ENCODE peak calls at places on chromosome 16, in eight cellular contexts. F, I, N, Z, A, O, G and D are unnamed samples.

GRCh38 chr16:89364603-89365002 is 125.8 kb downstream of the ANKRD11 start:
- DNase-seq in I (no peak), F (no peak), O (no peak), A (no peak), N (no peak), Z (no peak), G (peak), D (no peak)

GRCh38 chr16:3485097-3485470 is 10.2 kb downstream of the C16orf90 start:
- DNase-seq in A (no peak), Z (no peak), F (no peak), N (no peak), I (no peak), O (no peak), G (no peak), D (no peak)

GRCh38 chr16:65833171-65833871 is 533.2 kb upstream of the CDH5 start:
- DNase-seq in Z (peak), N (no peak), O (no peak), F (no peak), I (no peak), G (peak), A (no peak), D (no peak)

GRCh38 chr16:27920391-27920891 is 143.1 kb downstream of the GSG1L start:
- DNase-seq in A (no peak), O (no peak), Z (no peak), N (no peak), G (no peak), F (no peak), I (no peak), D (no peak)

GRCh38 chr16:88957887-88958577 is 19.0 kb downstream of the CBFA2T3 start:
- DNase-seq in A (no peak), Z (no peak), I (no peak), N (no peak), O (no peak), F (no peak), G (no peak), D (no peak)

GRCh38 chr16:63312343-63312742 is 1276.1 kb upstream of the CDH8 start:
- DNase-seq in Z (no peak), G (no peak), N (no peak), O (no peak), I (no peak), F (no peak), A (no peak), D (no peak)

GRCh38 chr16:566475-567361 is at the start of gene NHLRC4:
- DNase-seq in F (peak), Z (peak), N (peak), O (peak), A (peak), I (peak), G (peak), D (no peak)

GRCh38 chr16:66895999-66896398 is 15.7 kb downstream of the PDP2 start:
- DNase-seq in A (no peak), N (no peak), G (no peak), F (no peak), Z (no peak), I (no peak), O (no peak), D (no peak)

GRCh38 chr16:28098959-28099945 is 35.7 kb upstream of the GSG1L start:
- DNase-seq in O (no peak), N (no peak), A (no peak), I (no peak), G (no peak), Z (no peak), F (no peak), D (no peak)

GRCh38 chr16:90047714-90048346 is 28.6 kb upstream of the DBNDD1 start:
- DNase-seq in A (no peak), N (no peak), I (peak), O (no peak), F (no peak), G (no peak), Z (peak), D (no peak)

GRCh38 chr16:48383877-48384304 is 1.3 kb downstream of the SIAH1 start:
- DNase-seq in G (no peak), F (peak), O (no peak), N (no peak), Z (no peak), A (no peak), I (no peak), D (no peak)

GRCh38 chr16:26856791-26857190 is 209.9 kb upstream of the C16orf82 start:
- DNase-seq in Z (no peak), A (no peak), I (no peak), N (no peak), F (no peak), O (no peak), G (no peak), D (no peak)

GRCh38 chr16:49019826-49020401 is 261.7 kb downstream of the CBLN1 start:
- DNase-seq in O (no peak), F (no peak), G (no peak), N (no peak), Z (no peak), I (no peak), A (no peak), D (no peak)

GRCh38 chr16:79754081-79754872 is 153.7 kb upstream of the MAF start:
- DNase-seq in G (no peak), I (no peak), N (no peak), Z (no peak), A (no peak), O (no peak), F (no peak), D (no peak)

GRCh38 chr16:55498101-55498500 is 10.8 kb upstream of the LPCAT2 start:
- DNase-seq in I (no peak), F (no peak), O (no peak), A (no peak), N (peak), Z (no peak), G (no peak), D (no peak)

GRCh38 chr16:29806641-29807425 is 504 bp downstream of the MAZ start:
- DNase-seq in N (no peak), A (peak), Z (peak), I (peak), F (peak), G (no peak), O (peak), D (no peak)

DNA sequence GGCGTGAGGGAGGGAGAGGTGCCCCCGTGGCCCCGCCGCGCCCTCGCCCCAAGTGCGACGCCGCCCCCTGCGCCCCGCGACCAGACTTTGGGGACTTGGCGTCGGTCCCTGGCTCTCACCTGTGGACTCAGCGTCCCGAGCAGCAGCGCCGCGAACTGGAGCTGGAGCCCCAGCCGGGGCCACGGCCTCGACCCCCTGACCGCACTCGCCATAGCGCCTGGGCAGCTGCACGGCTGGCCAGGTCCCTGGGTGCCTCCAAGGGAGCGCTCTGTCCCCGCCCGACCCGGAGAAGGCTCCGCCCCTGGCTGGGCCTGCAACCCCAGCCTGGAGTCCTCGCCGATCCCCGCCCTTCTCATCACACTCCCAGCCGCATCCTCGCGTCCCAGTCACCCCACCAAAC is at the start of gene ERN2:
- DNase-seq in Z (no peak), A (no peak), O (no peak), G (no peak), F (peak), I (no peak), N (no peak), D (no peak)
- H3K27ac ChIP-seq in Z (no peak), A (no peak), O (no peak), G (no peak), F (peak), I (no peak), N (no peak), D (no peak)

GRCh38 chr16:84897911-84898377 is 78.2 kb downstream of the CRISPLD2 start:
- DNase-seq in I (no peak), Z (no peak), F (no peak), O (no peak), A (no peak), G (no peak), N (peak), D (no peak)

GRCh38 chr16:84898447-84898846 is 78.7 kb downstream of the CRISPLD2 start:
- DNase-seq in A (no peak), F (no peak), I (no peak), O (no peak), N (no peak), Z (no peak), G (peak), D (no peak)

GRCh38 chr16:84895016-84895415 is 75.2 kb downstream of the CRISPLD2 start:
- DNase-seq in N (no peak), Z (no peak), G (no peak), I (no peak), O (no peak), F (no peak), A (no peak), D (no peak)

GRCh38 chr16:84896847-84897246 is 77.1 kb downstream of the CRISPLD2 start:
- DNase-seq in Z (no peak), F (no peak), G (no peak), N (no peak), A (no peak), I (no peak), O (no peak), D (no peak)

GRCh38 chr16:84899414-84899813 is 79.6 kb downstream of the CRISPLD2 start:
- DNase-seq in F (no peak), G (no peak), N (no peak), A (no peak), I (no peak), O (no peak), Z (no peak), D (no peak)
- H3K27ac ChIP-seq in F (no peak), G (no peak), N (no peak), A (no peak), I (no peak), O (no peak), Z (no peak), D (no peak)

GRCh38 chr16:9536905-9537304 is 445.5 kb downstream of the HAPSTR1 start:
- DNase-seq in A (no peak), O (no peak), Z (no peak), F (no peak), N (no peak), I (no peak), G (no peak), D (no peak)

GRCh38 chr16:9541723-9542122 is 450.3 kb downstream of the HAPSTR1 start:
- DNase-seq in F (no peak), O (no peak), I (no peak), A (no peak), G (no peak), Z (no peak), N (no peak), D (no peak)

GRCh38 chr16:9534759-9535158 is 443.3 kb downstream of the HAPSTR1 start:
- DNase-seq in F (no peak), N (no peak), Z (no peak), I (no peak), G (no peak), O (no peak), A (no peak), D (no peak)

GRCh38 chr16:9542165-9542755 is 450.8 kb downstream of the HAPSTR1 start:
- DNase-seq in G (no peak), N (no peak), Z (no peak), A (no peak), F (no peak), O (no peak), I (no peak), D (no peak)

DNA sequence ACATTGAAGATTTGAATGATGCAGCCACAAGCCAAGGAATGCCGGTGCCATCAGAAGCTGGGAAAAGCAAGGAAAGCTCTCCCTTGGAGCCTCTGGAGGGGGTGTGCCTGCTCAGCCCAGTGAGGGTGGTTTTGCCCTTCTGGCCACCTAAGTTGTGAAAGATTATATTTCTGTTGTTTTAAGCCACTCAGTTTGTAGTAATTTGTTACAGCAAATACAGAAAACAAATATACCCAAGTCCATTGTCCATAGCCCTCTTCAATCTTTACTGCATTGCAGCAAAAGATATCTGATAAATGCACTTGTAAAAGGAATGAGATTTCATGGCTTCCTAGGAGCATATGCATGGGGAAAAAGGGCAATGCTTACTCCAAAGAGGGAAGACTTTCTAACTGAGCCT is 447.9 kb downstream of the HAPSTR1 start:
- DNase-seq in G (no peak), O (no peak), I (no peak), Z (no peak), A (no peak), N (no peak), F (no peak), D (no peak)
- H3K27ac ChIP-seq in G (no peak), O (no peak), I (no peak), Z (no peak), A (no peak), N (no peak), F (no peak), D (no peak)

DNA sequence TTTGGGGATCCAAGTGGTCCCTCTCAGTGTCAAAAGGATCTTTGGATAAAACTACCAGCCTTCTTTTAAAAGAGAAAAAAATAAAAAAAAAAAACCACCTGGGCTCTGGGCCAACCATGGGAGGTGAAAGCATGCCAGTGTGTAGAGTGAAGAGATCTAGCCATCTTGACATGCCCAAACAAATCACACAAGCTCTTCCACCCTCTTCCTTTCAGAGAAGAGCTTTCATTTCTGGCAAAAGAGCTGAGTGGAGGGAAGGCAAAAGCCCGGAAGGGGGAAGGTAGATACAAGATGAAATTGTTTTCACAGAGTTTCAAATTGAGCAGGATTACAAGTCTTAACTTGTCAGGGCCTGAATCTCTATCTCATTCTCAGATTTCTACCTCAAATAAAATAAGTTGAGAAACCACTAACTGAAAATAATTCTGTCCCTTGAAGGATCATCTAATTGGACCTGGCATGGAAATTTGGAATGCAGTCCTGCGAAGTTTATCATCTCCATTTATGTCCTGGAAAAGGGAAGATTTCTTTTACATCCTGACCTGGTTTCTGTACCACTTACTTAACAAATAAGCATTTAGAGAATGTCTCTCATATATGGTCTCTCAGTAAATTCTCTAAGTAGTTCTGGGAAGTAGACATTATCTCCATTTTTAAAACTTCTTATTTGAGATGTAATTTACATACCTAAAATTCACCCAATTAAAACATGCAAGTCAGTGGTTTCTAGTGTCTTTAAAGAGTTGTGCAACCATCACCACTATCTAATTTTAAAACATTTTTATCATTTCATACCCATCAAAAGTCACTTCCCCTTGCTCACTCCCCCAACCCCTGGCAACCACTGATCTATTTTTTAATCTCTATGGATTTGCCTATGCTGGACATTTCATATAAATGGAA is 93.6 kb downstream of the TANGO6 start:
- DNase-seq in A (no peak), G (peak), F (no peak), Z (no peak), N (no peak), O (no peak), I (no peak), D (no peak)
- H3K27ac ChIP-seq in A (no peak), G (peak), F (no peak), Z (peak), N (no peak), O (no peak), I (no peak), D (no peak)

GRCh38 chr16:53991181-53992056 is 287.5 kb downstream of the FTO start:
- DNase-seq in I (no peak), G (peak), F (no peak), A (no peak), N (no peak), Z (no peak), O (no peak), D (no peak)
- H3K27ac ChIP-seq in I (no peak), G (peak), F (no peak), A (no peak), N (no peak), Z (no peak), O (no peak), D (no peak)

GRCh38 chr16:85781685-85782370 is 17.5 kb downstream of the EMC8 start:
- DNase-seq in Z (no peak), O (peak), N (no peak), A (no peak), G (peak), F (peak), I (peak), D (peak)
- H3K27ac ChIP-seq in Z (no peak), O (no peak), N (no peak), A (no peak), G (no peak), F (peak), I (no peak), D (no peak)

GRCh38 chr16:81237282-81237681 is 1.2 kb upstream of the BCO1 start:
- DNase-seq in A (no peak), G (no peak), O (peak), Z (peak), F (peak), I (no peak), N (no peak), D (no peak)

GRCh38 chr16:81241706-81242105 is 3.2 kb downstream of the BCO1 start:
- DNase-seq in F (no peak), G (no peak), Z (no peak), O (no peak), A (no peak), N (no peak), I (no peak), D (no peak)

GRCh38 chr16:81237942-81238295 is 570 bp upstream of the BCO1 start:
- DNase-seq in I (no peak), N (no peak), F (no peak), A (no peak), O (no peak), G (no peak), Z (no peak), D (no peak)

GRCh38 chr16:81239722-81240121 is 1.2 kb downstream of the BCO1 start:
- DNase-seq in N (no peak), Z (no peak), G (no peak), I (no peak), A (no peak), O (no peak), F (no peak), D (no peak)

DNA sequence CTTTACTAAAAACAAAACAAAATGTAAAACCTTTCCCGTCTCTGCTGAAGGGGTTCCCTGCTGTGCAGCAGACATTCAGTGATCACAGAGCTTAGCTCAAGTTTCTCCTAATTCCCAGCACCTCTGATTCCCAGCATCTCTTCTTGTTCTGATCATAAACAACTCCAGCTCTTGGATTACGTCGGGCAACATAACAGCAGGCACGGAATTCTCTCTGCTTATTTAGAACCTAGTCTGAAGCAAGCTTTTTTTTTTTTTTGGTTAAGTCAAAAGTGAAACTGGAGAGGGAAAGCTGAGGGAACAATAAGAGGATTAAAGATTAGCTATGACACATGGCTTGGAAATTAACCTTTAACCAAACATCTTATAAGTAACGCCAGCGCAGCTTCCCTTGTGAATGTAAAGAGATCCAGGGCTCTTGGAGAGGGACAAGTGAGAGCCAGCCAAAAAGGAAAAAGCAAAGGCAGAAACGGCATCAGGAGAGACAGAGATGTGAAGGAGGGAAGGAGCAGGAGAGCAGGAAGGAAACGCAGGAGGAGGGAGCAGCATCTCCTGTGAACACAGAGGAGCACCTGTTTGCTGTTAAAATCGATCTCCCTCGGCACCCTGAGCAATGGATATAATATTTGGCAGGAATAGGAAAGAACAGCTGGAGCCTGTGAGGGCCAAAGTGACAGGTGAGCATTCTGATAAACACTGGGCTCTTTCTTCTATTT is at the start of gene BCO1:
- DNase-seq in F (peak), Z (peak), G (peak), O (no peak), N (no peak), I (no peak), A (no peak), D (peak)
- H3K27ac ChIP-seq in F (peak), Z (peak), G (peak), O (peak), N (no peak), I (peak), A (no peak), D (no peak)

GRCh38 chr16:17224859-17225258 is 245.9 kb downstream of the XYLT1 start:
- DNase-seq in I (peak), Z (peak), N (peak), G (peak), F (peak), O (peak), A (no peak), D (peak)
- H3K27ac ChIP-seq in I (no peak), Z (peak), N (peak), G (no peak), F (peak), O (peak), A (no peak), D (no peak)

DNA sequence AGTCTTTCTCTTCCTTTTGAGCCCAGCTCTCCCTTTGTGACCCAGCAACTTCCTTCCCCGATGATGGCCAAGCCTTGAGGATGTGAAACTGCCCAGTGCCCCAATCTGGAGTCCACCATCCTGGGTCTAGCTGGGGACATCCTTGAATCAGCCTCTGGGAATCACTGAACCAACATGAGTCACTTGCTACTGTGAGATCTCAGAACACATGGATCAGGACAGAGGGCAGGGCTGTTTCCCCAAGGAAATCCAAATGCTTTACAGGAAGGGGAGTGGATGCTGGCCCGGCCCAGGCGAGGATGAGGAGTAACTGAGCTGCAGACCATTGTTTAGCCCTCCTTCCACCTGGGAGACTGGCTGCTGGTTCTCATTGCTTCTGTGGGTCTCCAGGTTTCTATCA is 547.6 kb downstream of the WWOX start:
- DNase-seq in N (no peak), G (no peak), I (no peak), Z (no peak), O (peak), A (no peak), F (no peak), D (no peak)
- H3K27ac ChIP-seq in N (no peak), G (no peak), I (no peak), Z (no peak), O (peak), A (no peak), F (no peak), D (no peak)